ENCODE peak calls at places on chromosome 17, in ten cellular contexts. J, Q, B, S, C, R, K, A, Y and O are unnamed samples.

GRCh38 chr17:31743767-31744166 is 115.3 kb downstream of the COPRS start:
- DNase-seq in J (no peak), Q (no peak), B (no peak), S (no peak), C (peak), R (no peak), K (no peak), A (no peak), Y (no peak), O (no peak)

GRCh38 chr17:28426081-28426519 is 20.1 kb upstream of the SLC46A1 start:
- DNase-seq in J (no peak), Q (no peak), B (no peak), S (no peak), C (peak), R (no peak), K (no peak), A (no peak), Y (peak), O (no peak)

GRCh38 chr17:20706752-20707372 is 127.3 kb downstream of the CDRT15L2 start:
- DNase-seq in J (no peak), Q (no peak), B (no peak), S (no peak), C (no peak), R (no peak), K (no peak), A (no peak), Y (no peak), O (no peak)

GRCh38 chr17:77498875-77499698 is 358.3 kb downstream of the SEC14L1 start:
- DNase-seq in J (no peak), Q (no peak), B (no peak), S (no peak), C (no peak), R (no peak), K (peak), A (no peak), Y (no peak), O (no peak)

GRCh38 chr17:48037036-48037881 is at the start of gene COPZ2:
- DNase-seq in J (no peak), Q (peak), B (peak), S (no peak), C (peak), R (no peak), K (peak), A (no peak), Y (peak), O (no peak)

GRCh38 chr17:78355045-78355641 is 4.7 kb downstream of the SOCS3 start:
- DNase-seq in J (no peak), Q (peak), B (no peak), S (no peak), C (no peak), R (no peak), K (no peak), A (no peak), Y (no peak), O (no peak)

GRCh38 chr17:75110307-75110937 is 653 bp downstream of the ARMC7 start:
- DNase-seq in J (no peak), Q (no peak), B (no peak), S (no peak), C (no peak), R (no peak), K (no peak), A (no peak), Y (peak), O (peak)

GRCh38 chr17:36936455-36936934 is 780 bp upstream of the LHX1 start:
- DNase-seq in J (peak), Q (no peak), B (no peak), S (no peak), C (no peak), R (no peak), K (no peak), A (peak), Y (no peak), O (no peak)

GRCh38 chr17:35542990-35543389 is 5.5 kb upstream of the SLFN12L start:
- DNase-seq in J (no peak), Q (no peak), B (no peak), S (no peak), C (no peak), R (no peak), K (no peak), A (no peak), Y (no peak), O (no peak)

GRCh38 chr17:11882716-11883115 is 114.6 kb downstream of the ZNF18 start:
- DNase-seq in J (no peak), Q (no peak), B (no peak), S (no peak), C (no peak), R (no peak), K (no peak), A (no peak), Y (no peak), O (no peak)

GRCh38 chr17:75830168-75831031 is 13.8 kb downstream of the UNC13D start:
- DNase-seq in J (no peak), Q (no peak), B (no peak), S (no peak), C (no peak), R (no peak), K (peak), A (no peak), Y (peak), O (no peak)

GRCh38 chr17:43662432-43663141 is 865 bp upstream of the MEOX1 start:
- DNase-seq in J (no peak), Q (no peak), B (peak), S (peak), C (no peak), R (no peak), K (no peak), A (no peak), Y (no peak), O (no peak)

GRCh38 chr17:4229627-4230026 is 34.2 kb downstream of the ANKFY1 start:
- DNase-seq in J (no peak), Q (no peak), B (no peak), S (no peak), C (peak), R (peak), K (no peak), A (no peak), Y (no peak), O (no peak)

GRCh38 chr17:7579001-7579838 is at the start of gene CD68:
- DNase-seq in J (no peak), Q (no peak), B (no peak), S (no peak), C (peak), R (peak), K (peak), A (peak), Y (no peak), O (no peak)

GRCh38 chr17:16516594-16517018 is 24.6 kb upstream of the LRRC75A start:
- DNase-seq in J (no peak), Q (no peak), B (no peak), S (no peak), C (peak), R (peak), K (no peak), A (no peak), Y (no peak), O (no peak)

GRCh38 chr17:69597898-69598692 is 183.6 kb downstream of the MAP2K6 start:
- DNase-seq in J (no peak), Q (no peak), B (no peak), S (no peak), C (peak), R (peak), K (no peak), A (no peak), Y (peak), O (no peak)

GRCh38 chr17:58110012-58110411 is 26.8 kb downstream of the DYNLL2 start:
- DNase-seq in J (no peak), Q (no peak), B (no peak), S (no peak), C (no peak), R (no peak), K (no peak), A (no peak), Y (no peak), O (no peak)

GRCh38 chr17:39737761-39738567 is at the start of gene GRB7:
- DNase-seq in J (peak), Q (no peak), B (no peak), S (no peak), C (no peak), R (no peak), K (no peak), A (peak), Y (no peak), O (peak)

GRCh38 chr17:17751489-17751995 is 70.3 kb downstream of the RAI1 start:
- DNase-seq in J (no peak), Q (peak), B (no peak), S (no peak), C (no peak), R (no peak), K (peak), A (no peak), Y (no peak), O (peak)

GRCh38 chr17:40705567-40705966 is 2.0 kb upstream of the KRT24 start:
- DNase-seq in J (no peak), Q (no peak), B (no peak), S (no peak), C (no peak), R (no peak), K (no peak), A (no peak), Y (no peak), O (no peak)

GRCh38 chr17:80956321-80957190 is 35.1 kb upstream of the CHMP6 start:
- DNase-seq in J (no peak), Q (no peak), B (no peak), S (no peak), C (no peak), R (no peak), K (no peak), A (no peak), Y (no peak), O (no peak)

GRCh38 chr17:9360610-9361571 is 214.7 kb downstream of the STX8 start:
- DNase-seq in J (no peak), Q (no peak), B (no peak), S (no peak), C (peak), R (peak), K (no peak), A (no peak), Y (no peak), O (no peak)

GRCh38 chr17:57915532-57915931 is 39.7 kb downstream of the CUEDC1 start:
- DNase-seq in J (no peak), Q (no peak), B (no peak), S (no peak), C (no peak), R (no peak), K (no peak), A (no peak), Y (no peak), O (no peak)

GRCh38 chr17:44610331-44610730 is 45.9 kb upstream of the MEIOC start:
- DNase-seq in J (peak), Q (no peak), B (no peak), S (no peak), C (no peak), R (no peak), K (no peak), A (no peak), Y (no peak), O (peak)

GRCh38 chr17:81513669-81514484 is 1.3 kb upstream of the ACTG1 start:
- DNase-seq in J (peak), Q (no peak), B (peak), S (no peak), C (peak), R (no peak), K (peak), A (peak), Y (peak), O (peak)